ENCODE peak calls at places on chromosomes 6 and 20, in seven cellular contexts. Y, W, C, L, P, B and H are unnamed samples.

GRCh38 chr6:12246900-12247299 is 43.3 kb upstream of the EDN1 start:
- DNase-seq in Y (no peak), W (no peak), C (no peak), L (no peak), P (no peak), B (no peak), H (no peak)

GRCh38 chr20:23257848-23258746 is 92.5 kb upstream of the NXT1 start:
- DNase-seq in Y (no peak), W (peak; percentile 60), C (no peak), L (no peak), P (no peak), B (no peak), H (no peak)

GRCh38 chr6:170142559-170142958 is 148.3 kb downstream of the DLL1 start:
- DNase-seq in Y (no peak), W (no peak), C (no peak), L (no peak), P (no peak), B (no peak), H (no peak)

GRCh38 chr6:133768656-133769295 is 120.1 kb upstream of the TCF21 start:
- DNase-seq in Y (no peak), W (no peak), C (no peak), L (no peak), P (no peak), B (peak; percentile 62), H (no peak)

GRCh38 chr20:46306743-46307138 is 1.6 kb downstream of the CDH22 start:
- DNase-seq in Y (no peak), W (no peak), C (no peak), L (no peak), P (no peak), B (no peak), H (no peak)

GRCh38 chr6:36141091-36141490 is 10.8 kb downstream of the MAPK13 start:
- DNase-seq in Y (no peak), W (no peak), C (no peak), L (peak; percentile 61), P (no peak), B (no peak), H (no peak)

GRCh38 chr6:157388924-157389323 is 7.9 kb downstream of the ZDHHC14 start:
- DNase-seq in Y (no peak), W (no peak), C (no peak), L (no peak), P (no peak), B (no peak), H (no peak)

GRCh38 chr6:33744895-33745546 is 1.7 kb downstream of the IP6K3 start:
- DNase-seq in Y (no peak), W (peak; percentile 85), C (no peak), L (no peak), P (no peak), B (no peak), H (no peak)

GRCh38 chr6:21305827-21306469 is 287.6 kb upstream of the SOX4 start:
- DNase-seq in Y (no peak), W (no peak), C (no peak), L (no peak), P (no peak), B (no peak), H (no peak)

GRCh38 chr6:134480593-134480992 is 162.7 kb upstream of the SGK1 start:
- DNase-seq in Y (no peak), W (no peak), C (no peak), L (no peak), P (no peak), B (no peak), H (no peak)

GRCh38 chr20:31707994-31708744 is 14.5 kb downstream of the BCL2L1 start:
- DNase-seq in Y (no peak), W (peak; percentile 96), C (no peak), L (no peak), P (no peak), B (peak; percentile 70), H (no peak)

GRCh38 chr6:170131351-170131750 is 159.5 kb downstream of the DLL1 start:
- DNase-seq in Y (no peak), W (no peak), C (peak; percentile 61), L (no peak), P (no peak), B (no peak), H (no peak)

GRCh38 chr6:142647436-142648389 is 297.3 kb downstream of the HIVEP2 start:
- DNase-seq in Y (no peak), W (no peak), C (no peak), L (no peak), P (no peak), B (no peak), H (no peak)

GRCh38 chr20:31685853-31686641 is 36.6 kb downstream of the BCL2L1 start:
- DNase-seq in Y (no peak), W (no peak), C (no peak), L (no peak), P (no peak), B (no peak), H (no peak)

GRCh38 chr20:35462351-35462750 is 7.0 kb downstream of the CEP250 start:
- DNase-seq in Y (no peak), W (peak; percentile 95), C (no peak), L (no peak), P (no peak), B (no peak), H (no peak)

GRCh38 chr6:19301980-19302379 is 535.2 kb upstream of the ID4 start:
- DNase-seq in Y (no peak), W (peak; percentile 31), C (no peak), L (no peak), P (no peak), B (no peak), H (no peak)